ENCODE peak calls at places on chromosome 17, in ten cellular contexts. H is SK-N-SH, T is K562, I is ovary, F is stomach, G is A549, O is HepG2, V is tibial nerve, W is upper lobe of left lung, Q is transverse colon. U is an unnamed sample.

GRCh38 chr17:313911-314613 is 38.5 kb downstream of the RPH3AL start:
- DNase-seq in H (no peak), T (no peak), V (no peak), G (no peak), I (no peak), Q (no peak), O (no peak), F (no peak), W (no peak), U (no peak)

GRCh38 chr17:54626146-54626703 is 274.4 kb upstream of the TOM1L1 start:
- DNase-seq in O (no peak), F (no peak), Q (no peak), T (no peak), I (no peak), H (no peak), W (no peak), G (no peak), V (no peak), U (no peak)

GRCh38 chr17:20092973-20093626 is 83.9 kb downstream of the SPECC1 start:
- DNase-seq in F (no peak), Q (no peak), V (no peak), I (no peak), T (no peak), O (no peak), W (no peak), H (no peak), G (no peak), U (no peak)

GRCh38 chr17:60641126-60641525 is 36.5 kb upstream of the BCAS3 start:
- DNase-seq in F (no peak), G (no peak), V (no peak), O (no peak), T (no peak), I (no peak), Q (no peak), H (no peak), W (no peak), U (no peak)

GRCh38 chr17:79587421-79587820 is 23.4 kb downstream of the RBFOX3 start:
- DNase-seq in H (no peak), T (no peak), F (no peak), G (no peak), I (no peak), O (no peak), V (no peak), Q (no peak), W (no peak), U (no peak)

GRCh38 chr17:80866050-80866793 is 125.4 kb upstream of the CHMP6 start:
- DNase-seq in V (peak), W (peak), H (peak), I (peak), G (peak), F (peak), Q (peak), T (peak), O (peak), U (no peak)

GRCh38 chr17:70622382-70623260 is 453.3 kb downstream of the KCNJ2 start:
- DNase-seq in V (no peak), W (peak), Q (peak), I (peak), T (peak), F (peak), G (peak), O (no peak), H (peak), U (no peak)

GRCh38 chr17:81959362-81960129 is 1.4 kb downstream of the NOTUM start:
- DNase-seq in T (peak), F (peak), I (peak), W (peak), G (peak), H (peak), Q (peak), V (peak), O (peak), U (no peak)

GRCh38 chr17:38428150-38428642 is at the start of gene ARHGAP23:
- DNase-seq in F (peak), H (peak), O (no peak), G (peak), T (peak), V (no peak), W (peak), I (peak), Q (peak), U (no peak)

GRCh38 chr17:44102845-44103622 is 20.4 kb downstream of the HDAC5 start:
- DNase-seq in Q (no peak), O (no peak), I (no peak), V (no peak), W (no peak), F (no peak), H (no peak), T (no peak), G (no peak), U (no peak)

GRCh38 chr17:40535924-40536717 is 29.2 kb downstream of the CCR7 start:
- DNase-seq in T (peak), I (peak), O (no peak), G (no peak), V (no peak), H (no peak), Q (no peak), W (peak), F (no peak), U (peak)

GRCh38 chr17:4551796-4552525 is 3.2 kb downstream of the MYBBP1A start:
- DNase-seq in H (no peak), O (no peak), W (no peak), V (no peak), T (no peak), I (no peak), G (no peak), Q (no peak), F (no peak), U (no peak)

GRCh38 chr17:66032082-66032712 is 159.7 kb downstream of the CEP112 start:
- DNase-seq in W (no peak), V (no peak), I (no peak), H (no peak), O (no peak), T (no peak), G (no peak), Q (no peak), F (no peak), U (no peak)

GRCh38 chr17:78956254-78956653 is 23.5 kb downstream of the LGALS3BP start:
- DNase-seq in Q (no peak), T (no peak), W (no peak), V (no peak), I (no peak), G (no peak), F (no peak), H (no peak), O (no peak), U (no peak)

GRCh38 chr17:40004712-40005111 is 10.5 kb upstream of the CSF3 start:
- DNase-seq in O (no peak), V (no peak), W (no peak), F (no peak), Q (no peak), H (no peak), G (no peak), T (no peak), I (no peak), U (no peak)

GRCh38 chr17:7141824-7142223 is 27.2 kb upstream of the ASGR2 start:
- DNase-seq in H (no peak), T (no peak), O (no peak), W (peak), V (no peak), G (no peak), F (peak), I (no peak), Q (peak), U (no peak)

GRCh38 chr17:50459756-50460155 is 8.9 kb downstream of the CHAD start:
- DNase-seq in W (no peak), I (no peak), T (no peak), G (no peak), O (no peak), Q (no peak), F (no peak), H (no peak), V (no peak), U (no peak)

GRCh38 chr17:51850206-51850605 is 308.3 kb downstream of the CA10 start:
- DNase-seq in H (no peak), F (no peak), V (no peak), Q (no peak), T (no peak), O (peak), I (no peak), W (no peak), G (no peak), U (no peak)

GRCh38 chr17:60354223-60354622 is 37.7 kb downstream of the USP32 start:
- DNase-seq in T (no peak), I (no peak), O (peak), V (no peak), Q (no peak), W (no peak), G (peak), H (no peak), F (no peak), U (no peak)

GRCh38 chr17:80732268-80732667 is 187.6 kb downstream of the RPTOR start:
- DNase-seq in Q (no peak), H (no peak), T (no peak), O (no peak), W (no peak), G (no peak), F (no peak), I (no peak), V (no peak), U (no peak)

GRCh38 chr17:59941131-59941530 is 23.4 kb downstream of the RNFT1 start:
- DNase-seq in H (no peak), Q (no peak), T (no peak), F (no peak), V (no peak), I (no peak), G (no peak), O (no peak), W (no peak), U (no peak)

GRCh38 chr17:77948690-77949114 is 9.8 kb upstream of the TNRC6C start:
- DNase-seq in O (peak), I (no peak), Q (no peak), V (no peak), T (no peak), F (no peak), W (peak), G (peak), H (peak), U (no peak)

GRCh38 chr17:45129940-45130639 is 2.2 kb downstream of the PLCD3 start:
- DNase-seq in I (no peak), V (no peak), H (no peak), O (peak), G (peak), T (no peak), F (peak), Q (peak), W (no peak), U (no peak)

GRCh38 chr17:82316651-82317393 is 586 bp downstream of the CD7 start:
- DNase-seq in I (no peak), H (no peak), F (no peak), V (no peak), W (no peak), T (no peak), Q (no peak), G (no peak), O (no peak), U (no peak)

GRCh38 chr17:78348055-78348745 is 11.7 kb downstream of the SOCS3 start:
- DNase-seq in I (no peak), W (no peak), Q (no peak), F (no peak), H (no peak), T (no peak), O (no peak), G (no peak), V (no peak), U (no peak)

GRCh38 chr17:7889166-7889584 is 586 bp downstream of the CHD3 start:
- DNase-seq in V (peak), W (peak), T (peak), O (peak), F (peak), G (peak), I (peak), Q (peak), H (peak), U (peak)

GRCh38 chr17:9402590-9403199 is 172.9 kb downstream of the STX8 start:
- DNase-seq in W (no peak), V (no peak), H (peak), I (no peak), T (no peak), O (peak), G (peak), Q (peak), F (no peak), U (no peak)

GRCh38 chr17:58822148-58823050 is 66.7 kb downstream of the PPM1E start:
- DNase-seq in I (no peak), O (no peak), T (no peak), W (no peak), Q (no peak), V (no peak), H (peak), F (no peak), G (no peak), U (no peak)

GRCh38 chr17:18950944-18951905 is 740 bp upstream of the SLC5A10 start:
- DNase-seq in F (peak), H (no peak), Q (no peak), I (no peak), O (no peak), W (peak), G (no peak), V (no peak), T (no peak), U (no peak)

GRCh38 chr17:38565853-38566665 is 39.7 kb downstream of the SRCIN1 start:
- DNase-seq in O (no peak), T (no peak), F (no peak), G (no peak), I (no peak), H (peak), V (no peak), W (no peak), Q (no peak), U (no peak)

GRCh38 chr17:50562266-50563094 is 2.0 kb downstream of the CACNA1G start:
- DNase-seq in Q (no peak), I (no peak), O (no peak), W (no peak), V (no peak), G (no peak), H (no peak), F (no peak), T (no peak), U (no peak)

GRCh38 chr17:82241183-82241925 is 12.5 kb downstream of the SLC16A3 start:
- DNase-seq in V (peak), G (peak), F (peak), O (peak), T (no peak), Q (peak), W (peak), H (peak), I (peak), U (peak)

GRCh38 chr17:51718945-51719344 is 439.6 kb downstream of the CA10 start:
- DNase-seq in G (no peak), T (no peak), V (no peak), I (no peak), F (no peak), Q (no peak), H (no peak), W (no peak), O (no peak), U (no peak)

GRCh38 chr17:4510615-4510941 is 11.9 kb downstream of the SPNS2 start:
- DNase-seq in V (no peak), F (no peak), I (no peak), W (no peak), H (no peak), G (no peak), O (no peak), T (no peak), Q (no peak), U (no peak)

GRCh38 chr17:17151055-17151454 is 55.1 kb downstream of the PLD6 start:
- DNase-seq in V (no peak), G (peak), Q (no peak), T (no peak), H (no peak), I (no peak), F (no peak), O (no peak), W (no peak), U (no peak)

GRCh38 chr17:81537343-81537855 is 9.2 kb downstream of the FSCN2 start:
- DNase-seq in V (no peak), I (no peak), O (no peak), F (peak), G (peak), T (peak), Q (peak), H (peak), W (peak), U (no peak)

GRCh38 chr17:40340880-40341807 is 23.4 kb downstream of the GJD3 start:
- DNase-seq in W (peak), O (peak), Q (peak), T (peak), I (peak), G (peak), V (peak), F (peak), H (peak), U (peak)

GRCh38 chr17:4329838-4330237 is 36.6 kb downstream of the UBE2G1 start:
- DNase-seq in G (peak), F (no peak), H (no peak), V (no peak), I (no peak), O (no peak), W (no peak), T (no peak), Q (no peak), U (no peak)

GRCh38 chr17:30398328-30399041 is 19.8 kb downstream of the CPD start:
- DNase-seq in V (no peak), G (no peak), I (no peak), O (no peak), Q (no peak), F (no peak), T (no peak), H (peak), W (no peak), U (no peak)
- H3K4me3 ChIP-seq in V (no peak), G (no peak), I (no peak), O (no peak), Q (no peak), F (no peak), T (no peak), H (no peak), W (no peak), U (no peak)

DNA sequence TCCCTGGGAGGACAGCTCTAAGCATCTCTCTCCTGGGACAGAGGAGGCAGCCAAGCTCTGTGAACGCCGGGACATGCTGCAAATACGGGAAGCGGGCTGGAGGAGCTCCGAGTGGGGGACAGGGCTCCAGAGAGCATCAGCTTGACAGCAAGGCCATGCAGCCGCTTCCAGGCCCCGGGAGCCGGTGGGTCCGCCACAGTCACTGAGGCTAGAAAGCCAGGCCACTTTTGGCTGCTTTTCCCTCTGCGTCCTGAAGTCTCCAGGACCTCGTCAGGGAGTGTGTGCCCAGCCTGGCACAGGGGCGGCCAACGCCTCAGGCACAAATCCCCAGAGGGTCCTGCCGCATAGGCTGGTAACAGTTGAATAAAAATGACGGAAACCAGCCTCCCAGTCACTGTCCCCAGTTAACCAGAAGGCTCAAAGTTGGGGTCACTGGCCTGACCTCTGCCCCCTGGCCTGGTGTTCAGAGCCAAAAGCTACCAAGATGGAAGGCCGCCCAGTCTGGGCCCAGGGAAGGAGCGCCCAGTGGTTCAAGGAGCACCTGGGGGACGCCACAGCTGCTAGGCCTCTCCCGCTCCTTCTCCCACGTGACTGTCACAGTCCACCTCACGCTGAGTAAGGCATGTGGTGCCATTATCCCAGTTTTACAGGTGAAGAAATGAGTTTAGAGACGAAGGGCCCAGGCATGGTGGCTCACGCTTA is 3.2 kb upstream of the TRIM65 start:
- DNase-seq in F (no peak), H (no peak), W (no peak), O (no peak), G (no peak), T (no peak), I (peak), Q (no peak), V (no peak), U (no peak)
- TF ChIP-seq EP300 in F (no peak), H (no peak), W (no peak), O (no peak), G (no peak), T (no peak), I (no peak), Q (no peak), V (no peak), U (no peak)

GRCh38 chr17:63295288-63295687 is 150.8 kb downstream of the CYB561 start:
- DNase-seq in O (no peak), F (no peak), G (no peak), H (no peak), Q (no peak), I (no peak), V (no peak), W (no peak), T (no peak), U (no peak)

GRCh38 chr17:63291243-63291642 is 154.9 kb downstream of the CYB561 start:
- DNase-seq in Q (no peak), G (no peak), O (no peak), T (no peak), W (no peak), V (no peak), H (no peak), I (no peak), F (no peak), U (no peak)

GRCh38 chr17:63289931-63290330 is 156.2 kb downstream of the CYB561 start:
- DNase-seq in Q (no peak), O (no peak), G (no peak), H (no peak), V (no peak), F (no peak), W (no peak), T (no peak), I (no peak), U (no peak)

GRCh38 chr17:63293310-63293709 is 152.8 kb downstream of the CYB561 start:
- DNase-seq in T (no peak), V (no peak), G (no peak), H (no peak), O (no peak), W (no peak), I (no peak), F (no peak), Q (no peak), U (no peak)

DNA sequence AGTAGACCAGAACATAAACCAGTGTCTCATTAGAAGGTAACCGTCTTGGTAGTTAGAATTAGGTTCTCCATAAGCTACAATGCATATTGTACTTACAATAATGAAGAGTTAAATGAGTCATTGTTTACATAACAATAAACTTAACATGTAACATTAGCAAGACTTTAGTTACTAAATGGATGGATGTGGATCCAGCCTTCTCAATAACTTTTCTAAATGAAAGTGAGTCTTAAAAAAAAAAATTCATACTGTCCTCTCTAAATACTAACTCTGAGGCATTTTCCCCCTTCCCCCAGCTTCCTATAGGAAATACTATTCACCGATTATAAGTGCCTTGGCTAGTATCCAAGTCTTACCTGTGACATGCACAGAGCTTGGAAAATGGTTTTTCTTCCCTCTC is 155.3 kb downstream of the CYB561 start:
- DNase-seq in G (no peak), T (no peak), H (no peak), V (no peak), W (no peak), F (no peak), O (no peak), Q (no peak), I (no peak), U (no peak)
- H3K4me3 ChIP-seq in G (no peak), T (no peak), H (no peak), V (no peak), W (no peak), F (no peak), O (no peak), Q (no peak), I (no peak), U (no peak)

GRCh38 chr17:74987418-74987908 is at the start of gene CDR2L:
- DNase-seq in V (peak), H (peak), F (peak), T (peak), G (peak), O (peak), I (peak), Q (peak), W (peak), U (peak)

GRCh38 chr17:74987909-74988711 is 678 bp downstream of the CDR2L start:
- DNase-seq in H (peak), G (peak), W (peak), T (peak), F (peak), Q (peak), O (no peak), I (peak), V (peak), U (peak)

GRCh38 chr17:74994440-74994839 is 7.0 kb downstream of the CDR2L start:
- DNase-seq in I (no peak), T (no peak), W (no peak), Q (no peak), G (no peak), F (no peak), H (no peak), V (no peak), O (peak), U (no peak)

GRCh38 chr17:74992223-74992622 is 4.8 kb downstream of the CDR2L start:
- DNase-seq in G (no peak), F (no peak), V (no peak), H (no peak), I (no peak), W (no peak), O (no peak), T (no peak), Q (no peak), U (no peak)

DNA sequence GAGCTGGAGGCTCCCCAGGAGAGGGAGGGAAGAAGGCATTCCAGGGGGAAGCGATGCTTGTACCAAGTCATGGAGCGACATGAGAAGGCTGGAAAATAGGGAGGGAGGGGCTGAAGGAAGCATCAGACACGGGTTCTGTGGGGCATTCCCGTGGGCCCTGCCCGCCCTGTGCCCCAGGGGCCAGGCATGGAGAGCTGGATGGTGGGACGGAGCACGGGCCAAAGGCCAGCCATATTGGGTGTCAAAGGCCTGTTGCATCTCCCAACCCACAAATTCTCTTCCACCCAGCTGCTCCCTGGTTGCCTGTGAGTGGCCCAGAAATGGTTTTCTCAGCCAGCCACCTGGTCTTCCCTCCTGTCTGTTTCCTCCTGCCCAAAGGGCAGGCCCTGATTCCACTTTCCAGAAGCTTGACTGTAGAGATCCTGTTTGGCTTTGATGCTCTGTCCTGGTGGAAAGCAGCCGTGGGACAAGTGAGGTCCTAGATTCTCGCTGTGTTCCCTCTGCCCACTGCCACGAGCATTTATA is 3.2 kb downstream of the CDR2L start:
- DNase-seq in T (no peak), O (no peak), H (no peak), I (no peak), G (no peak), F (no peak), V (no peak), W (no peak), Q (no peak), U (no peak)
- TF ChIP-seq EP300 in T (no peak), O (no peak), H (no peak), I (no peak), G (no peak), F (no peak), V (no peak), W (no peak), Q (no peak), U (no peak)